ENCODE peak calls at places on chromosome 16, in five cellular contexts. B is Calu3, G is cardiac fibroblast, Q is stomach, U is lower leg skin. Y is an unnamed sample.

GRCh38 chr16:11459722-11460121 is 114.5 kb downstream of the RMI2 start:
- DNase-seq in B (no peak), G (no peak), Q (no peak), U (no peak), Y (no peak)

GRCh38 chr16:68257251-68257905 is 6.9 kb upstream of the SLC7A6 start:
- DNase-seq in B (no peak), G (no peak), Q (no peak), U (no peak), Y (no peak)

GRCh38 chr16:2701272-2701671 is 18.8 kb downstream of the PRSS27 start:
- DNase-seq in B (no peak), G (no peak), Q (no peak), U (no peak), Y (no peak)

GRCh38 chr16:54649846-54650245 is 280.8 kb upstream of the IRX5 start:
- DNase-seq in B (no peak), G (no peak), Q (no peak), U (no peak), Y (no peak)

GRCh38 chr16:69286941-69287713 is 24.0 kb upstream of the VPS4A start:
- DNase-seq in B (peak; percentile 56), G (peak; percentile 88), Q (no peak), U (peak; percentile 87), Y (peak; percentile 31)

GRCh38 chr16:84933774-84934571 is 77.4 kb downstream of the ZDHHC7 start:
- DNase-seq in B (no peak), G (peak; percentile 38), Q (no peak), U (peak; percentile 94), Y (no peak)

GRCh38 chr16:80716564-80717139 is 87.7 kb downstream of the CDYL2 start:
- DNase-seq in B (no peak), G (no peak), Q (no peak), U (no peak), Y (no peak)

GRCh38 chr16:68074850-68075249 is 10.3 kb upstream of the NFATC3 start:
- DNase-seq in B (no peak), G (no peak), Q (peak; percentile 53), U (no peak), Y (no peak)

GRCh38 chr16:24062270-24062817 is 193.8 kb upstream of the CACNG3 start:
- DNase-seq in B (no peak), G (no peak), Q (no peak), U (peak; percentile 42), Y (no peak)

GRCh38 chr16:48081656-48082055 is 74.1 kb downstream of the ABCC12 start:
- DNase-seq in B (no peak), G (peak; percentile 54), Q (no peak), U (no peak), Y (no peak)

GRCh38 chr16:68078726-68079615 is 6.2 kb upstream of the NFATC3 start:
- DNase-seq in B (no peak), G (no peak), Q (no peak), U (peak; percentile 82), Y (no peak)

GRCh38 chr16:58661199-58661830 is 23.3 kb downstream of the SLC38A7 start:
- DNase-seq in B (peak; percentile 66), G (peak; percentile 88), Q (peak; percentile 41), U (no peak), Y (peak; percentile 78)

GRCh38 chr16:4025428-4025827 is 90.8 kb downstream of the ADCY9 start:
- DNase-seq in B (no peak), G (no peak), Q (no peak), U (no peak), Y (no peak)

GRCh38 chr16:54194008-54194731 is 92.4 kb downstream of the IRX3 start:
- DNase-seq in B (no peak), G (peak; percentile 73), Q (peak; percentile 58), U (peak; percentile 95), Y (no peak)

GRCh38 chr16:7025616-7026190 is 306.9 kb upstream of the RBFOX1 start:
- DNase-seq in B (peak; percentile 41), G (no peak), Q (peak; percentile 46), U (peak; percentile 90), Y (no peak)

GRCh38 chr16:29029168-29029994 is 44.5 kb downstream of the LAT start:
- DNase-seq in B (peak; percentile 68), G (peak; percentile 92), Q (no peak), U (peak; percentile 45), Y (no peak)

GRCh38 chr16:85235988-85236831 is 123.9 kb upstream of the CIBAR2 start:
- DNase-seq in B (no peak), G (no peak), Q (peak; percentile 28), U (peak; percentile 93), Y (no peak)

GRCh38 chr16:22670551-22670970 is 143.4 kb upstream of the HS3ST2 start:
- DNase-seq in B (peak; percentile 52), G (no peak), Q (no peak), U (peak; percentile 85), Y (peak; percentile 65)

GRCh38 chr16:23867566-23867965 is 31.8 kb downstream of the PRKCB start:
- DNase-seq in B (no peak), G (no peak), Q (no peak), U (no peak), Y (no peak)

GRCh38 chr16:19330801-19331484 is 45.4 kb downstream of the CLEC19A start:
- DNase-seq in B (no peak), G (no peak), Q (peak; percentile 78), U (peak; percentile 54), Y (peak; percentile 65)

GRCh38 chr16:23172549-23172948 is 10.0 kb upstream of the SCNN1G start:
- DNase-seq in B (no peak), G (no peak), Q (no peak), U (peak; percentile 75), Y (no peak)

GRCh38 chr16:27265982-27266381 is 2.6 kb downstream of the NSMCE1 start:
- DNase-seq in B (no peak), G (no peak), Q (no peak), U (no peak), Y (no peak)

GRCh38 chr16:27269300-27270150 is 953 bp upstream of the NSMCE1 start:
- DNase-seq in B (no peak), G (no peak), Q (no peak), U (no peak), Y (no peak)

GRCh38 chr16:27270389-27270788 is 1.8 kb upstream of the NSMCE1 start:
- DNase-seq in B (no peak), G (no peak), Q (no peak), U (no peak), Y (no peak)

GRCh38 chr16:27267037-27267677 is 1.4 kb downstream of the NSMCE1 start:
- DNase-seq in B (no peak), G (no peak), Q (no peak), U (no peak), Y (no peak)

DNA sequence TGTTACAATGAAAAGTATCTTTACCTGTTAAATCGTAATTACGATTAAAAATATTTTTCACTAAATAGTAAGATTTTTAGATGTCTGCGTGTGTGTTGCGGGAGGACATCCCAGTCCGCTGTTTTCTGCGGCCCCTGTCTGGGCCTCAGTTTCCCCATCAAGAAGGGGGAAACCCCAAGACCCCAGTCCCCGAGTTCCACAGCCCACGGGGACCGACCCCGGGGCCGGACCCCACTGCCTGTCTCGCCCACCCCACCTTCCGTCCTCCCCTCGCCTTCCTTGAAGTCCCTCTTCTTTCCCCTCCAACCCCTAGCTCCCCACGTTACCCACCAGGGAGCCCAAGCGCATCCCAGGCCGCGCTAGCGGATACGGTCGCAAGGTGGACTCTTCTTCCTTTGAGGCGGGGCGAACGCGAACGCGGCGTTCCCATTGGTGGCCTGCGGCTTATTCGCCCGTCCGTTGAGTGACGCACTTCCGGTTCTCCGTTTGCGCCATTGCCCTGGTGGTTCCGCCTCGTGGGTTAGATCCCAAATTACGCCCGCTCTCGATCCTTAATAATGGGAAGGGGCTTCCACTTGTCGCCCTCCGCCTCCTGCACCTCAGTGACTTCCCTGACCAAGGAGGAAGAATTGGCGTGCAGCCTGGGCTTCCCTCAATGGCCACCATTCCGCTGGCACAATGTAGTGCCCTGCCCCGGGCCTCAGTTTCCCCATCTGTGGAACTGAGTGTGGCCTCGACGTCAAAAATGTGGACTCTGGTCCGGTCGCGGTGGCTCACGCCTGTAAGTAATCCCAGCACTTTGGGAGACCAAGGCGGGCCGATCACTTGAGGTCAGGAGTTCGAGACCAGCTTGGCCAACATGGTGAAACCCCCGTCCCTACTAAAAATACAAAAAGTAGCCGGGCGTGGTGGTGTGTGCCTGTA is at the start of gene NSMCE1:
- DNase-seq in B (peak; percentile 98), G (peak; percentile 97), Q (peak; percentile 99), U (peak; percentile 100), Y (peak; percentile 91)
- TF ChIP-seq CTCF in B (peak; percentile 32), G (peak; percentile 33), Q (no peak), U (no peak), Y (no peak)

GRCh38 chr16:87410958-87411357 is 18.8 kb downstream of the MAP1LC3B start:
- DNase-seq in B (no peak), G (no peak), Q (no peak), U (peak; percentile 62), Y (no peak)
- TF ChIP-seq CTCF in B (no peak), G (no peak), Q (no peak), U (no peak), Y (peak; percentile 34)

DNA sequence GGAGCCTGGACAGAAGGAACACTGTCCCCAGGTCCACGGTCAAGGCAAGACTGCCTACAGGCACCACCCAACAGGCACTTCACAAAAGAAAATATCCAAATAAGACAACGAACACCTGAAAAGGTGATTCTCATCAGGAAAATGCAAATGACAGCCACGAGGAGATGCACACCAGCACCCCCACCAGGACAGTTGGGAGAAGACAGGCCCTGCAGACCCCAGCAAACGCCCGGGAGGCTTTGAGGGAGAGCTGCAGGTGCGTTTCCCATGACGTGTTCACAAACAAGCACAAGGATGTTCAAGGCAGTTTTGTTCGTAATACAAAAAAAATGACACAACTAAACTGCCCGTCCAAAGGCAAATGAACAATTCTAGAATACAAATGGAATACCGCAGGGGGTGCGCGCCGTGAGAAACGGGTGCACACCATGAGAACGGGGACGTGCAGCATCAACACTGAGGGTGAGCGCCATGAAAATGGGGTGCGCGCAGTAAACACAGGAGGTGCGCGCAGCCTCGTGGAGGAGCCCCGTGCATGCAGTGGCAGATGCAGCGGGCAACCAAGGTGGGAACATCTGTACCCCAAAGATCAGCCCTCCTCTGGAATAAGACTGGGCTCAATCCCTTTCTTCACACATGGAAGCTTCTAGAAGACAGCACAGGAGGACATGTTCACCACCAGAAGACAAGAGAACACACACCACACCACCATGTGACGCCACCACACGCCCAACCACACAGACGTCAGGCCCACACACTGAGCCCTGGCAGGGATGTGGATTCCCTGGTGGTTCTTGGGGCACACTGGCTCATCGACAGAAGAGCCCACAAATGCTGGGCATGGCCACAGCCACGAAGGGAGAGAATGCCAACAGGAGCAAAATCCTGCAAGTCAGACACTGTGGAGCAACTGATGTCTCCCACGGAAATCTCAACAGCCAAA is 91.2 kb downstream of the ZNF778 start:
- DNase-seq in B (peak; percentile 37), G (no peak), Q (no peak), U (no peak), Y (no peak)
- TF ChIP-seq CTCF in B (peak; percentile 51), G (peak; percentile 55), Q (no peak), U (no peak), Y (peak; percentile 79)

GRCh38 chr16:78065344-78065743 is 34.1 kb upstream of the WWOX start:
- DNase-seq in B (no peak), G (no peak), Q (no peak), U (no peak), Y (no peak)

GRCh38 chr16:78058165-78058564 is 35.8 kb downstream of the CLEC3A start:
- DNase-seq in B (no peak), G (no peak), Q (no peak), U (no peak), Y (no peak)

GRCh38 chr16:78060787-78061186 is 38.4 kb downstream of the CLEC3A start:
- DNase-seq in B (no peak), G (no peak), Q (no peak), U (no peak), Y (no peak)

DNA sequence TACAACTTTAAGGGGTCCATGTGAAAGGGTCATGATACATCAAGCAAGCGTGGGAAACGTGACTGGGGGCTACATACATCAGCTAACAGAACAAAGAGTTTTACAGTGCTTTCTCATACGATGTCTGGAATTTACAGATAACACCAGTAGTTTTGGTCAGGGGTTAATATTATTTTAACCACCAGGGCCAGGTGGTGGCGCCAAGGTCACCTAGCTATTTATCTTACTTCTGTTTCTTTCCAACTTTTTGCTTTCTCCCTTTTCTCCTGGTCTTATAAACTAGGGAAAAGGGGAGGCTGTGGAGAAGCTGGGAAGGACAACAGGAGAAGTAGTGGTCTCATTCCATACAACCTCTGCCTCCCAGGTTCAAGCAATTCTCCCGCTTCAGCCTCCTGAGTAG is 37.9 kb downstream of the CLEC3A start:
- DNase-seq in B (no peak), G (no peak), Q (no peak), U (no peak), Y (no peak)
- TF ChIP-seq CTCF in B (no peak), G (no peak), Q (no peak), U (no peak), Y (no peak)

Y was measured in HCT116.